ENCODE peak calls at places on chromosomes 3 and 15, in four cellular contexts. H is HepG2, W is GM12878, U is NT2/D1. Q is an unnamed sample.

GRCh38 chr3:65600888-65601287 is 437.8 kb downstream of the MAGI1 start:
- DNase-seq in H (no peak), W (no peak), U (no peak), Q (no peak)

GRCh38 chr15:49423021-49423420 is at the start of gene FGF7:
- DNase-seq in H (peak), W (no peak), U (no peak), Q (no peak)

GRCh38 chr15:54482251-54482650 is 504.0 kb downstream of the UNC13C start:
- DNase-seq in H (no peak), W (no peak), U (no peak), Q (no peak)

GRCh38 chr3:185823280-185824044 is 1.4 kb downstream of the IGF2BP2 start:
- DNase-seq in H (no peak), W (no peak), U (no peak), Q (peak)

GRCh38 chr3:146953523-146954125 is 348.5 kb upstream of the PLSCR5 start:
- DNase-seq in H (no peak), W (no peak), U (no peak), Q (no peak)

GRCh38 chr3:64685800-64686445 is 1.9 kb downstream of the ADAMTS9 start:
- DNase-seq in H (peak), W (no peak), U (peak), Q (peak)

GRCh38 chr3:141011511-141012262 is 39.5 kb upstream of the SPSB4 start:
- DNase-seq in H (peak), W (no peak), U (peak), Q (peak)

GRCh38 chr15:100030586-100031249 is 297.5 kb upstream of the LYSMD4 start:
- DNase-seq in H (no peak), W (no peak), U (no peak), Q (no peak)

GRCh38 chr15:73683624-73684536 is at the start of gene CD276:
- DNase-seq in H (peak), W (no peak), U (no peak), Q (peak)

GRCh38 chr15:34716111-34716510 is 38.7 kb downstream of the GJD2 start:
- DNase-seq in H (no peak), W (no peak), U (no peak), Q (no peak)

GRCh38 chr3:69462022-69462825 is 76.3 kb upstream of the FRMD4B start:
- DNase-seq in H (no peak), W (no peak), U (no peak), Q (no peak)

GRCh38 chr15:86201313-86202008 is 121.8 kb downstream of the AGBL1 start:
- DNase-seq in H (no peak), W (no peak), U (no peak), Q (no peak)

GRCh38 chr15:82045179-82045891 is 483 bp downstream of the MEX3B start:
- DNase-seq in H (no peak), W (no peak), U (no peak), Q (peak)

GRCh38 chr3:174439621-174440349 is 419.3 kb upstream of the NAALADL2 start:
- DNase-seq in H (peak), W (no peak), U (no peak), Q (no peak)

GRCh38 chr3:119700269-119700919 is 2.4 kb upstream of the CFAP91 start:
- DNase-seq in H (peak), W (peak), U (no peak), Q (no peak)

GRCh38 chr15:94535298-94536048 is 304.1 kb downstream of the MCTP2 start:
- DNase-seq in H (no peak), W (no peak), U (no peak), Q (no peak)

GRCh38 chr3:58026598-58026997 is 18.4 kb downstream of the FLNB start:
- DNase-seq in H (no peak), W (no peak), U (no peak), Q (no peak)

GRCh38 chr3:32963871-32964270 is 12.4 kb downstream of the CCR4 start:
- DNase-seq in H (no peak), W (no peak), U (no peak), Q (no peak)

GRCh38 chr15:21261965-21262850 is 178.1 kb downstream of the POTEB3 start:
- DNase-seq in H (no peak), W (no peak), U (no peak), Q (no peak)

GRCh38 chr3:112395166-112395894 is 62.4 kb downstream of the CD200 start:
- DNase-seq in H (no peak), W (no peak), U (no peak), Q (no peak)

GRCh38 chr3:72535789-72536188 is 312.5 kb downstream of the SHQ1 start:
- DNase-seq in H (no peak), W (no peak), U (no peak), Q (peak)

GRCh38 chr15:73560501-73561117 is 72.6 kb downstream of the NPTN start:
- DNase-seq in H (peak), W (peak), U (peak), Q (peak)

GRCh38 chr15:63291507-63291906 is 14.1 kb downstream of the APH1B start:
- DNase-seq in H (no peak), W (no peak), U (no peak), Q (no peak)

GRCh38 chr15:42611532-42611931 is 36.1 kb downstream of the STARD9 start:
- DNase-seq in H (no peak), W (no peak), U (no peak), Q (no peak)

GRCh38 chr3:41881233-41881821 is 80.6 kb downstream of the ULK4 start:
- DNase-seq in H (peak), W (no peak), U (no peak), Q (peak)

GRCh38 chr3:44554626-44555592 is at the start of gene ZKSCAN7:
- DNase-seq in H (peak), W (no peak), U (peak), Q (no peak)

GRCh38 chr15:71197620-71198019 is 82.3 kb downstream of the THSD4 start:
- DNase-seq in H (no peak), W (no peak), U (no peak), Q (no peak)

GRCh38 chr3:32410367-32411246 is 19.0 kb downstream of the CMTM7 start:
- DNase-seq in H (no peak), W (no peak), U (no peak), Q (no peak)

GRCh38 chr15:61840090-61840489 is 220.2 kb downstream of the VPS13C start:
- DNase-seq in H (no peak), W (no peak), U (no peak), Q (no peak)

GRCh38 chr3:128226794-128227399 is 73.6 kb downstream of the EEFSEC start:
- DNase-seq in H (peak), W (no peak), U (peak), Q (peak)

GRCh38 chr15:47795864-47796263 is 78.6 kb downstream of the SEMA6D start:
- DNase-seq in H (no peak), W (no peak), U (no peak), Q (no peak)

GRCh38 chr15:47796339-47796738 is 79.0 kb downstream of the SEMA6D start:
- DNase-seq in H (no peak), W (no peak), U (no peak), Q (no peak)

GRCh38 chr15:47788685-47789084 is 71.4 kb downstream of the SEMA6D start:
- DNase-seq in H (no peak), W (no peak), U (no peak), Q (no peak)

GRCh38 chr15:47792231-47792630 is 74.9 kb downstream of the SEMA6D start:
- DNase-seq in H (no peak), W (no peak), U (no peak), Q (no peak)

DNA sequence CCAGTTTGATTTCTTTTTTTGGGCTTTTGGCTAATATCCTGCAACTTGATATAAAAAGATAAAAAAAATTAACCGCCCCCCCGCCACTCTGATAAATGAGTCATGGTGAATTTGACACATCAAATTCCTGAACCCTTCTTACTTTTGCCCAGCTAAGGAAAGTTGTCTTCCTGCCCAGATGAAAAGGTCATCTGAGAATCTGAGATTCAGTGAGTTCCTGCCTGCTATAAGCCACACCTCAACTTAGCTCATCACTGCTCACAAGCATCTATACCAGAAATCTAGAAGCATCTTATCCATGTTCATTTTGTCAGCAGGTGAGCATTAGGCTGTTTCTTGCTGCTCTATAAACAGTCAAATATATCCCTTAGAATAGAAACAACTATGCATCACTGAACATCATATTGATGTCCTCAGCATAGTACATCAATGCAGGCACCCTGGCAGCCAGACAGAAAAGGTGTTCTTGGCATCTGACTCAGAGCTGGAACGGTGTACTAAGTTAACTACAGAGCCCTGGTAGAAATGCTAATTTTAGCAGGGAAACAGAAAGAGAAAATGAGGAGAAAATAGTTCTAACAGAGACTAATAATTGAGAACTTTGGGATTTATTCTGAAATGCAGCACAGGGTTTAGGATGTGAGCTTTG is 77.1 kb downstream of the SEMA6D start:
- DNase-seq in H (no peak), W (no peak), U (no peak), Q (no peak)
- TF ChIP-seq SUZ12 in H (no peak), W (no peak), U (no peak), Q (no peak)

DNA sequence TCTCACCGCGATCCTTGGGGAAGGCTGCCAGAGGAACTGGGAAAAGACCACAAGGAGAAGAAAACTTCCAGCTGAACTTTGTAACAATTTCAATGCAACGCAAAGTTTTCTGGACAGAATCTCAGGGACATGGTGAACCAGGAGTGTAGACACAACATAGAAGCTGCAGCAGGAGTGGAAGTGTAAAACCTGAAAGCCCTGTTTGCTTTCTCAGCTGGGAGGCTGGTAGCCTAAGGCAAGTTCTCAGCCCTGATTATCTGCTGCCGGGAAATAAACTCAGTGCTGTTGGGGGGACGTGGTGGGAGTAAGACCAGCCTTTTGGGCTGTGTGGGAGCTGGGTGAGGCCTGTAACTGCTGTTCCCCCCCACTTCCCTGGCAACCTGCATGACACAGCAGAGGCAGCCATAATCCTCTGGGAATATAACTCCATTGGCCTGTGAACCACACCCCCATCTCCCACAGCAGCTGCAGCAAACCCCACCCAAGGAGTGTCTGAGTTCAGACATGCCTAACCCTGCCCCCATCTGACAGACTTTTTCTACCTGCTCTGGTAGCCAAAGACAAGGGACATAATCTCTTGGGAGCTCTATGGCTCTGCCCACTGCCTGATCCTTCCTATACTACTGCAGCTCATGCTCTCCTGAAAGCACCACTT is 106.7 kb downstream of the ZNF621 start:
- DNase-seq in H (no peak), W (no peak), U (no peak), Q (no peak)
- TF ChIP-seq SUZ12 in H (no peak), W (no peak), U (no peak), Q (no peak)

DNA sequence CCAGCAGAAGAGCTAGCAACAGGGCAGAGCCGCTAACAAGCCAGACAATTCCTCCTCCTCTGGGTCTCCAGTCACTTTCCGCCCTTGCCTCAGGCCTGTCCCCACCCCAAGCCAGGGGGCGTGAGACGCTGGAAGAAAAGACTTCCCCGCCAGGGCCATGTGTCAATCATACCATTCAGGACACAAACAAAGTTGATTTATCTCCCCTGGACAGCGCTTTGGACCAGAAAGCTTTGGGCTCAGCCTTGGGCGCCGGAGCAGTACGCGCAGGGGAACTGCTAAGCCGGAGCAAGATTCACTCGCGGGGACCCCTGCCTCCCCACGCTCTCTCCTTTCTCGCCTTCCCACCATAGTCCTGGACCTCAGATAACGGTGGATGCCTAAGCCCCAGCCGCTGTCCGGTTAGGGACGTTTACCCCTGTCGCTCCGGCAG is 479 bp downstream of the LRRC2 start:
- DNase-seq in H (peak), W (no peak), U (no peak), Q (no peak)
- TF ChIP-seq SUZ12 in H (no peak), W (no peak), U (no peak), Q (no peak)

DNA sequence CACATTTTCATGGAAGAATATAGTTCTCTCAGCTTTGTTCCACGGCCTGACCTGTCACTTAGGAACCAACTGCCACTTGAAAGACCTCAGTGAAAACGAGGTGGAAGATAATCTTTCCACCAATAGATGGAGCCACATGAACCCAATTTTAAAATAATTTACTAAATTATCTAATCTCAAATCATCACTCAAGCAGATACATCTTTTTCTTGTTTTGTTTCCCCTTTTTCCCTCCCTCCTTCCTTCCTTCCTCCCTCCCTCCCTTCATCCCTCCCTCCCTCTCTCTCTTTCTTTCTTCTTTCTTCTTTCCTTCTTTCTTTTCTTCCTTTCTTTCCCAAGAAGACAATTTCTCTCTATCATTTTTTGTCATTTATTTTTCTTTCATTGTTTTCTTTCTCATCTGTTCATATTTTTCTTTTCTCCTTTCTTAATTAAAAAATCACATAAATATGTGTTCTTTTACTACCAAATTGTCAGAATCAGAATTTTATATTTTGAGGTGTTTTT is 97.0 kb downstream of the CLDN1 start:
- DNase-seq in H (peak), W (no peak), U (no peak), Q (peak)
- TF ChIP-seq SUZ12 in H (no peak), W (no peak), U (no peak), Q (no peak)

DNA sequence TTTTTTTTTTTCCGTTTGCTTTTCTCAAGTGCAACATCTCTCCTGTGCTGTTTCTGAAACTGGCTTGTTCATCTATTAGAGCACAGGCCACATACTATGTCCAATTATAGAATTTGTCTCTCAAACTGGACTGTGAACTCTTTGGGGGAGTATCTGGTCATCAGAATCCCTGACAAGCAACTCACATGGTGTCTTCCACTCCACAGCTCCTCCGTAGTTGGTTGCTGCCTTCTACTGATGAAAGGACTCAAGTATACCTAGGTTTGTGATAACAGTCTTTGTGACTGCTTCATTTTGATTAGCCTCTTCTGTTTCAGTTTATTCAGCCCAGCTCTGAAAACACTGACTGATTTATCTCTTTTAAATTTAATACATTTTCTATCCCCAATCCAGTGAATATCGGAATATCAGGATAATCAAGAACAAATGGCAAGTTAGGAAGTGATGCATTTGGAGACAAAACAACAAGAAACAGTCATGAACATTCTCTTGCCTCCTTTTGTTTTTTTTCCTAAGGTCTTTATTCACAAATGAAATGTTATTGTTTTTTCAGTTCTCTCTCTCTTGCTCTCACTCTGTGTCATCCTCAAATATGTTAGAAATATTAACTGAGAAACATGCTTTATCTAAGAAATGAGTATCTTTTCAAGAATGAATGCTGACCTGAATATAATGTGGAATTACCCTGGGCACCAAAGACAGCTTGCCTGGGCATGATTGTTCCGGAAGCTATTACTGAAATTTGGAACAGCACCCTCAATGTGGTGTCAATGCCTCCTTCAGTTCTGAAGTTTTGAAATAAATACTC is 51.2 kb downstream of the RBMS3 start:
- DNase-seq in H (no peak), W (no peak), U (no peak), Q (no peak)
- TF ChIP-seq SUZ12 in H (no peak), W (no peak), U (no peak), Q (no peak)

Q was measured in HEK293T.